ENCODE peak calls at places on chromosomes 7 and 10, in five cellular contexts. J, P, D, R and W are unnamed samples.

GRCh38 chr7:151408839-151409554 is 841 bp downstream of the WDR86 start:
- DNase-seq in P (no peak), R (no peak), D (no peak), J (peak), W (no peak)

GRCh38 chr10:58651040-58651439 is 138.4 kb downstream of the BICC1 start:
- DNase-seq in J (no peak), R (no peak), D (no peak), P (no peak), W (peak)

GRCh38 chr7:70883750-70884445 is 248.0 kb upstream of the GALNT17 start:
- DNase-seq in D (no peak), R (no peak), P (no peak), J (no peak), W (no peak)

GRCh38 chr7:92843781-92844180 is 7.4 kb upstream of the CDK6 start:
- DNase-seq in J (no peak), R (no peak), P (no peak), D (no peak), W (no peak)

GRCh38 chr7:133382775-133383559 is 130.1 kb downstream of the EXOC4 start:
- DNase-seq in P (no peak), J (no peak), R (no peak), D (no peak), W (no peak)

GRCh38 chr7:33040803-33041516 is 21.6 kb downstream of the NT5C3A start:
- DNase-seq in J (peak), R (no peak), D (no peak), P (peak), W (no peak)

GRCh38 chr7:111558948-111559347 is 3.3 kb downstream of the IMMP2L start:
- DNase-seq in P (no peak), D (no peak), R (no peak), J (no peak), W (no peak)

GRCh38 chr10:46006219-46006618 is 24.2 kb downstream of the NCOA4 start:
- DNase-seq in P (no peak), R (no peak), D (no peak), J (no peak), W (peak)

GRCh38 chr10:110141747-110142625 is 65.4 kb upstream of the MXI1 start:
- DNase-seq in R (no peak), P (peak), D (no peak), J (no peak), W (no peak)

GRCh38 chr7:98189559-98189958 is 21.7 kb upstream of the BHLHA15 start:
- DNase-seq in R (no peak), P (no peak), D (no peak), J (no peak), W (no peak)

GRCh38 chr7:149742075-149742701 is 31.2 kb downstream of the ZNF467 start:
- DNase-seq in D (peak), R (peak), J (peak), P (peak), W (peak)

GRCh38 chr7:42198974-42199668 is 37.9 kb downstream of the GLI3 start:
- DNase-seq in J (no peak), R (no peak), D (no peak), P (no peak), W (no peak)

GRCh38 chr7:36119005-36119711 is 33.9 kb upstream of the EEPD1 start:
- DNase-seq in J (no peak), P (peak), R (no peak), D (peak), W (peak)

GRCh38 chr10:126609566-126609965 is 60.9 kb downstream of the C10orf90 start:
- DNase-seq in P (no peak), J (no peak), R (no peak), D (no peak), W (no peak)

GRCh38 chr10:86922553-86922961 is 34.9 kb downstream of the MMRN2 start:
- DNase-seq in J (no peak), P (no peak), D (no peak), R (no peak), W (no peak)

GRCh38 chr10:55146032-55146431 is 345.0 kb upstream of the PCDH15 start:
- DNase-seq in R (no peak), P (no peak), J (no peak), D (no peak), W (peak)

GRCh38 chr10:44385423-44385725 is 477 bp upstream of the CXCL12 start:
- DNase-seq in R (no peak), P (peak), J (no peak), D (no peak), W (no peak)

GRCh38 chr10:110074986-110075664 is 67.3 kb downstream of the ADD3 start:
- DNase-seq in R (no peak), J (no peak), P (no peak), D (no peak), W (peak)

GRCh38 chr7:158395780-158396214 is 191.8 kb downstream of the PTPRN2 start:
- DNase-seq in D (no peak), J (no peak), R (no peak), P (peak), W (no peak)

GRCh38 chr10:99431190-99431549 is 746 bp upstream of the GOT1 start:
- DNase-seq in R (no peak), J (no peak), P (peak), D (no peak), W (peak)

GRCh38 chr10:73865459-73866442 is 8.6 kb downstream of the CAMK2G start:
- DNase-seq in D (no peak), P (no peak), J (peak), R (no peak), W (no peak)

GRCh38 chr10:110420401-110421193 is 77.1 kb upstream of the DUSP5 start:
- DNase-seq in R (no peak), D (no peak), P (peak), J (no peak), W (peak)

GRCh38 chr10:123529146-123529760 is 136.9 kb upstream of the GPR26 start:
- DNase-seq in J (no peak), D (no peak), P (no peak), R (no peak), W (no peak)